ENCODE peak calls at places on chromosomes 2 and 18, in four cellular contexts. R is K562, B is A549, N is HL-60. Z is an unnamed sample.
A peak's percentile ranks its signal among the peaks of the same experiment; 100 is the strongest.

GRCh38 chr2:181517685-181518301 is 60.6 kb downstream of the ITGA4 start:
- DNase-seq in R (no peak), B (no peak), N (no peak), Z (no peak)

GRCh38 chr18:49548266-49548665 is 13.6 kb upstream of the LIPG start:
- DNase-seq in R (no peak), B (no peak), N (no peak), Z (no peak)

GRCh38 chr2:144550916-144551315 is 31.0 kb upstream of the ZEB2 start:
- DNase-seq in R (no peak), B (no peak), N (no peak), Z (no peak)

GRCh38 chr2:48144777-48145176 is 238.5 kb upstream of the FBXO11 start:
- DNase-seq in R (peak; percentile 25), B (no peak), N (no peak), Z (no peak)

GRCh38 chr2:201707753-201708152 is 9.3 kb upstream of the MPP4 start:
- DNase-seq in R (no peak), B (no peak), N (no peak), Z (no peak)

GRCh38 chr2:57536535-57537231 is 509.9 kb upstream of the VRK2 start:
- DNase-seq in R (no peak), B (no peak), N (no peak), Z (no peak)

GRCh38 chr2:9373505-9373904 is 49.8 kb downstream of the ITGB1BP1 start:
- DNase-seq in R (no peak), B (no peak), N (no peak), Z (no peak)

GRCh38 chr2:144712277-144712944 is 192.5 kb upstream of the ZEB2 start:
- DNase-seq in R (no peak), B (no peak), N (no peak), Z (peak; percentile 29)

GRCh38 chr2:149364839-149365238 is 34.5 kb downstream of the LYPD6 start:
- DNase-seq in R (no peak), B (no peak), N (no peak), Z (no peak)

GRCh38 chr2:19648583-19648982 is 253.2 kb downstream of the TTC32 start:
- DNase-seq in R (no peak), B (peak; percentile 31), N (no peak), Z (no peak)

GRCh38 chr18:79872423-79872822 is 74.7 kb downstream of the KCNG2 start:
- DNase-seq in R (no peak), B (no peak), N (no peak), Z (no peak)

GRCh38 chr2:239327536-239328305 is 73.1 kb downstream of the HDAC4 start:
- DNase-seq in R (no peak), B (no peak), N (no peak), Z (no peak)

GRCh38 chr2:212364106-212364505 is 174.5 kb downstream of the ERBB4 start:
- DNase-seq in R (no peak), B (no peak), N (no peak), Z (peak; percentile 7)

GRCh38 chr2:1687254-1687653 is 57.1 kb downstream of the PXDN start:
- DNase-seq in R (no peak), B (no peak), N (no peak), Z (no peak)

GRCh38 chr2:177529166-177529565 is 136.6 kb downstream of the AGPS start:
- DNase-seq in R (no peak), B (no peak), N (no peak), Z (peak; percentile 19)

GRCh38 chr2:18518116-18519111 is 42.0 kb downstream of the RDH14 start:
- DNase-seq in R (no peak), B (no peak), N (no peak), Z (no peak)

GRCh38 chr2:2050321-2050905 is 280.7 kb downstream of the MYT1L start:
- DNase-seq in R (no peak), B (no peak), N (no peak), Z (no peak)

GRCh38 chr2:75627902-75628504 is 18.6 kb upstream of the MRPL19 start:
- DNase-seq in R (peak; percentile 59), B (peak; percentile 80), N (peak; percentile 58), Z (peak; percentile 90)

GRCh38 chr2:207046642-207047213 is 107.4 kb downstream of the CPO start:
- DNase-seq in R (no peak), B (no peak), N (peak; percentile 72), Z (no peak)

GRCh38 chr2:17719562-17720371 is 33.8 kb downstream of the SMC6 start:
- DNase-seq in R (peak; percentile 27), B (peak; percentile 16), N (no peak), Z (peak; percentile 58)

GRCh38 chr2:238320648-238321281 is 447 bp downstream of the TRAF3IP1 start:
- DNase-seq in R (peak; percentile 41), B (peak; percentile 15), N (no peak), Z (peak; percentile 68)

GRCh38 chr2:168851674-168852320 is 38.4 kb downstream of the SPC25 start:
- DNase-seq in R (peak; percentile 81), B (no peak), N (no peak), Z (no peak)

GRCh38 chr2:219631406-219631891 is 4.0 kb downstream of the SLC4A3 start:
- DNase-seq in R (no peak), B (no peak), N (no peak), Z (no peak)

GRCh38 chr2:71603311-71603794 is 150.0 kb downstream of the DYSF start:
- DNase-seq in R (no peak), B (no peak), N (peak; percentile 52), Z (no peak)

GRCh38 chr2:10303174-10303633 is 500 bp downstream of the HPCAL1 start:
- DNase-seq in R (no peak), B (no peak), N (no peak), Z (no peak)

GRCh38 chr2:56199492-56199891 is 15.7 kb downstream of the CCDC85A start:
- DNase-seq in R (no peak), B (no peak), N (no peak), Z (no peak)

GRCh38 chr2:135916232-135916631 is 40.0 kb upstream of the MCM6 start:
- DNase-seq in R (no peak), B (peak; percentile 6), N (no peak), Z (peak; percentile 50)

GRCh38 chr2:166458682-166459081 is 35.4 kb downstream of the SCN7A start:
- DNase-seq in R (no peak), B (no peak), N (no peak), Z (no peak)

GRCh38 chr2:230873670-230874401 is 9.1 kb downstream of the ITM2C start:
- DNase-seq in R (no peak), B (no peak), N (no peak), Z (no peak)

GRCh38 chr2:240584486-240585031 is 2.0 kb upstream of the CAPN10 start:
- DNase-seq in R (peak; percentile 25), B (no peak), N (peak; percentile 94), Z (peak; percentile 65)

GRCh38 chr18:74289137-74289536 is 2.6 kb downstream of the CYB5A start:
- DNase-seq in R (no peak), B (no peak), N (no peak), Z (no peak)

GRCh38 chr2:226514895-226515294 is 284.7 kb downstream of the IRS1 start:
- DNase-seq in R (no peak), B (peak; percentile 16), N (no peak), Z (no peak)

GRCh38 chr2:169190197-169190775 is 120.9 kb downstream of the DHRS9 start:
- DNase-seq in R (peak; percentile 40), B (no peak), N (no peak), Z (no peak)

GRCh38 chr18:26894006-26894405 is 28.5 kb upstream of the AQP4 start:
- DNase-seq in R (no peak), B (no peak), N (no peak), Z (peak; percentile 12)

GRCh38 chr2:46325178-46325928 is 28.1 kb downstream of the EPAS1 start:
- DNase-seq in R (peak; percentile 54), B (no peak), N (no peak), Z (no peak)

GRCh38 chr2:11865378-11865777 is 118.9 kb downstream of the LPIN1 start:
- DNase-seq in R (no peak), B (no peak), N (no peak), Z (no peak)

GRCh38 chr2:217934321-217935131 is 68.3 kb downstream of the TNS1 start:
- DNase-seq in R (no peak), B (peak; percentile 55), N (peak; percentile 76), Z (no peak)
- TF ChIP-seq REST in R (no peak), B (no peak), N (peak; percentile 77), Z (peak; percentile 34)

GRCh38 chr2:233964581-233964980 is 47.4 kb downstream of the TRPM8 start:
- DNase-seq in R (no peak), B (no peak), N (no peak), Z (no peak)
- H3K27ac ChIP-seq in R (no peak overlapping the region), B (peak overlapping the region; percentile 15), N (no peak overlapping the region), Z (no peak overlapping the region)

GRCh38 chr2:16063251-16063850 is 123.0 kb downstream of the MYCN start:
- DNase-seq in R (no peak), B (no peak), N (no peak), Z (no peak)

GRCh38 chr2:16066261-16067036 is 126.1 kb downstream of the MYCN start:
- DNase-seq in R (no peak), B (no peak), N (no peak), Z (no peak)

GRCh38 chr2:16064719-16065118 is 124.4 kb downstream of the MYCN start:
- DNase-seq in R (no peak), B (no peak), N (no peak), Z (no peak)

GRCh38 chr2:16062471-16063250 is 122.3 kb downstream of the MYCN start:
- DNase-seq in R (no peak), B (no peak), N (no peak), Z (no peak)

GRCh38 chr2:16063955-16064633 is 123.7 kb downstream of the MYCN start:
- DNase-seq in R (no peak), B (no peak), N (no peak), Z (no peak)
- TF ChIP-seq REST in R (no peak), B (no peak), N (no peak), Z (no peak)

GRCh38 chr18:63182861-63183260 is 136.7 kb downstream of the BCL2 start:
- DNase-seq in R (no peak), B (no peak), N (no peak), Z (no peak)
- H3K27ac ChIP-seq in R (no peak overlapping the region), B (no peak overlapping the region), N (no peak overlapping the region), Z (no peak overlapping the region)

DNA sequence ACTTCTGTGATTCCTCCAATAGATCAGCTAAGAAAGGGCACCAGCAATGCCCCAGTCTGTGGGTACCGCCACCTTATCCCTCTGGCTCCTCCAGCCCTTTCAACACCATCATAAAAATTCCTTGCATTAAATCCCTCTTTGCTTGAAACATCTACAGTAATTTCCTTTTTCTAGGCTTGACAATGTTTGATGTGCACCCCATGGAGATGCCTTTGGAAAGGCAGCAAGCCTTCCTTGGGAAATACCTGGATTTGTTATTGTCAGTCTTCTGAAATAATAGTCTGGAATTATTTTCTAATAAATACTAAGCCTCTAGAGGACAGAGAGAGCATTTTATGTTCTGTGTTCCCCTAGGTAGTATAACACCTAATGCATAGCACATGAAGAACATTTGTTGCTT is 46.1 kb downstream of the NCKAP5 start:
- DNase-seq in R (no peak), B (no peak), N (no peak), Z (no peak)
- TF ChIP-seq REST in R (no peak), B (no peak), N (no peak), Z (no peak)

GRCh38 chr18:13436596-13436995 is 218.0 kb downstream of the LDLRAD4 start:
- DNase-seq in R (no peak), B (no peak), N (no peak), Z (no peak)

GRCh38 chr18:13433685-13434084 is 215.1 kb downstream of the LDLRAD4 start:
- DNase-seq in R (no peak), B (no peak), N (no peak), Z (no peak)

GRCh38 chr18:13433088-13433487 is 214.5 kb downstream of the LDLRAD4 start:
- DNase-seq in R (no peak), B (no peak), N (no peak), Z (no peak)

GRCh38 chr18:13435596-13436333 is 217.2 kb downstream of the LDLRAD4 start:
- DNase-seq in R (no peak), B (peak; percentile 22), N (no peak), Z (no peak)

GRCh38 chr18:13434854-13435253 is 216.3 kb downstream of the LDLRAD4 start:
- DNase-seq in R (no peak), B (no peak), N (no peak), Z (no peak)
- H3K27ac ChIP-seq in R (no peak overlapping the region), B (peak overlapping the region; percentile 74), N (no peak overlapping the region), Z (no peak overlapping the region)

Z was measured in GM23338.